ENCODE peak calls at places on chromosomes 5 and 9, in nine cellular contexts. One of them, this sample, is unnamed.

GRCh38 chr5:173288632-173289031 is 39.6 kb downstream of the STC2 start:
- DNase-seq in AML-193: no peak
- DNase-seq in NCI-H446 treated with DMSO at 0.1 percent for 48 hours: no peak
- DNase-seq in stimulated activated CD8-positive, alpha-beta memory T cell treated with anti-CD3 and anti-CD28 coated beads, Interleukin-15, amount 100 ng/mL, for 4 hours: no peak
- DNase-seq in Calu3: no peak
- DNase-seq in activated T-helper 1 cell treated with Interleukin-2 at 50 U/mL for 16 hours: no peak
- DNase-seq in HS-5: no peak
- DNase-seq in tibial artery: no peak
- DNase-seq in NCI-H345: no peak
- DNase-seq in this sample: no peak

GRCh38 chr5:119017999-119018398 is 29.7 kb upstream of the DTWD2 start:
- DNase-seq in tibial artery: no peak
- DNase-seq in stimulated activated CD8-positive, alpha-beta memory T cell treated with anti-CD3 and anti-CD28 coated beads, Interleukin-15, amount 100 ng/mL, for 4 hours: no peak
- DNase-seq in NCI-H345: no peak
- DNase-seq in HS-5: no peak
- DNase-seq in AML-193: no peak
- DNase-seq in activated T-helper 1 cell treated with Interleukin-2 at 50 U/mL for 16 hours: no peak
- DNase-seq in Calu3: no peak
- DNase-seq in NCI-H446 treated with DMSO at 0.1 percent for 48 hours: no peak
- DNase-seq in this sample: no peak

GRCh38 chr5:72140711-72141110 is 33.4 kb downstream of the MAP1B start:
- DNase-seq in tibial artery: no peak
- DNase-seq in NCI-H345: no peak
- DNase-seq in activated T-helper 1 cell treated with Interleukin-2 at 50 U/mL for 16 hours: no peak
- DNase-seq in stimulated activated CD8-positive, alpha-beta memory T cell treated with anti-CD3 and anti-CD28 coated beads, Interleukin-15, amount 100 ng/mL, for 4 hours: no peak
- DNase-seq in AML-193: no peak
- DNase-seq in HS-5: no peak
- DNase-seq in NCI-H446 treated with DMSO at 0.1 percent for 48 hours: no peak
- DNase-seq in Calu3: no peak
- DNase-seq in this sample: no peak

GRCh38 chr5:154758501-154758900 is 3.3 kb downstream of the LARP1 start:
- DNase-seq in stimulated activated CD8-positive, alpha-beta memory T cell treated with anti-CD3 and anti-CD28 coated beads, Interleukin-15, amount 100 ng/mL, for 4 hours: no peak
- DNase-seq in AML-193: no peak
- DNase-seq in tibial artery: no peak
- DNase-seq in NCI-H446 treated with DMSO at 0.1 percent for 48 hours: no peak
- DNase-seq in activated T-helper 1 cell treated with Interleukin-2 at 50 U/mL for 16 hours: no peak
- DNase-seq in HS-5: no peak
- DNase-seq in NCI-H345: no peak
- DNase-seq in Calu3: no peak
- DNase-seq in this sample: no peak

GRCh38 chr5:151454166-151454565 is 6.8 kb downstream of the SLC36A1 start:
- DNase-seq in stimulated activated CD8-positive, alpha-beta memory T cell treated with anti-CD3 and anti-CD28 coated beads, Interleukin-15, amount 100 ng/mL, for 4 hours: no peak
- DNase-seq in HS-5: no peak
- DNase-seq in tibial artery: no peak
- DNase-seq in NCI-H446 treated with DMSO at 0.1 percent for 48 hours: no peak
- DNase-seq in AML-193: no peak
- DNase-seq in NCI-H345: no peak
- DNase-seq in Calu3: no peak
- DNase-seq in activated T-helper 1 cell treated with Interleukin-2 at 50 U/mL for 16 hours: no peak
- DNase-seq in this sample: no peak

GRCh38 chr5:132054697-132055440 is 5.6 kb upstream of the IL3 start:
- DNase-seq in stimulated activated CD8-positive, alpha-beta memory T cell treated with anti-CD3 and anti-CD28 coated beads, Interleukin-15, amount 100 ng/mL, for 4 hours: no peak
- DNase-seq in Calu3: no peak
- DNase-seq in activated T-helper 1 cell treated with Interleukin-2 at 50 U/mL for 16 hours: no peak
- DNase-seq in HS-5: no peak
- DNase-seq in tibial artery: no peak
- DNase-seq in NCI-H446 treated with DMSO at 0.1 percent for 48 hours: no peak
- DNase-seq in NCI-H345: no peak
- DNase-seq in AML-193: no peak
- DNase-seq in this sample: peak

GRCh38 chr9:72537671-72538070 is 16.3 kb downstream of the TMC1 start:
- DNase-seq in activated T-helper 1 cell treated with Interleukin-2 at 50 U/mL for 16 hours: no peak
- DNase-seq in NCI-H446 treated with DMSO at 0.1 percent for 48 hours: no peak
- DNase-seq in Calu3: no peak
- DNase-seq in tibial artery: no peak
- DNase-seq in HS-5: no peak
- DNase-seq in NCI-H345: no peak
- DNase-seq in AML-193: no peak
- DNase-seq in stimulated activated CD8-positive, alpha-beta memory T cell treated with anti-CD3 and anti-CD28 coated beads, Interleukin-15, amount 100 ng/mL, for 4 hours: no peak
- DNase-seq in this sample: no peak

GRCh38 chr9:129681924-129682323 is 16.5 kb downstream of the PRRX2 start:
- DNase-seq in Calu3: no peak
- DNase-seq in AML-193: no peak
- DNase-seq in HS-5: no peak
- DNase-seq in stimulated activated CD8-positive, alpha-beta memory T cell treated with anti-CD3 and anti-CD28 coated beads, Interleukin-15, amount 100 ng/mL, for 4 hours: no peak
- DNase-seq in tibial artery: no peak
- DNase-seq in activated T-helper 1 cell treated with Interleukin-2 at 50 U/mL for 16 hours: no peak
- DNase-seq in NCI-H345: no peak
- DNase-seq in NCI-H446 treated with DMSO at 0.1 percent for 48 hours: no peak
- DNase-seq in this sample: no peak

GRCh38 chr9:16485155-16485554 is 385.3 kb downstream of the BNC2 start:
- DNase-seq in Calu3: no peak
- DNase-seq in AML-193: no peak
- DNase-seq in NCI-H446 treated with DMSO at 0.1 percent for 48 hours: no peak
- DNase-seq in tibial artery: no peak
- DNase-seq in HS-5: no peak
- DNase-seq in stimulated activated CD8-positive, alpha-beta memory T cell treated with anti-CD3 and anti-CD28 coated beads, Interleukin-15, amount 100 ng/mL, for 4 hours: no peak
- DNase-seq in NCI-H345: no peak
- DNase-seq in activated T-helper 1 cell treated with Interleukin-2 at 50 U/mL for 16 hours: no peak
- DNase-seq in this sample: no peak

GRCh38 chr5:21685016-21685415 is 1168.1 kb downstream of the CDH12 start:
- DNase-seq in HS-5: no peak
- DNase-seq in tibial artery: no peak
- DNase-seq in activated T-helper 1 cell treated with Interleukin-2 at 50 U/mL for 16 hours: no peak
- DNase-seq in AML-193: no peak
- DNase-seq in Calu3: no peak
- DNase-seq in NCI-H446 treated with DMSO at 0.1 percent for 48 hours: no peak
- DNase-seq in NCI-H345: no peak
- DNase-seq in stimulated activated CD8-positive, alpha-beta memory T cell treated with anti-CD3 and anti-CD28 coated beads, Interleukin-15, amount 100 ng/mL, for 4 hours: no peak
- DNase-seq in this sample: no peak

GRCh38 chr9:127162046-127162445 is 39.6 kb upstream of the ANGPTL2 start:
- DNase-seq in AML-193: peak
- DNase-seq in HS-5: no peak
- DNase-seq in NCI-H345: no peak
- DNase-seq in tibial artery: no peak
- DNase-seq in activated T-helper 1 cell treated with Interleukin-2 at 50 U/mL for 16 hours: no peak
- DNase-seq in Calu3: no peak
- DNase-seq in NCI-H446 treated with DMSO at 0.1 percent for 48 hours: no peak
- DNase-seq in stimulated activated CD8-positive, alpha-beta memory T cell treated with anti-CD3 and anti-CD28 coated beads, Interleukin-15, amount 100 ng/mL, for 4 hours: no peak
- DNase-seq in this sample: no peak

GRCh38 chr9:127568971-127569818 is 42.9 kb upstream of the STXBP1 start:
- DNase-seq in AML-193: peak
- DNase-seq in NCI-H446 treated with DMSO at 0.1 percent for 48 hours: peak
- DNase-seq in activated T-helper 1 cell treated with Interleukin-2 at 50 U/mL for 16 hours: peak
- DNase-seq in stimulated activated CD8-positive, alpha-beta memory T cell treated with anti-CD3 and anti-CD28 coated beads, Interleukin-15, amount 100 ng/mL, for 4 hours: peak
- DNase-seq in tibial artery: peak
- DNase-seq in HS-5: no peak
- DNase-seq in Calu3: peak
- DNase-seq in NCI-H345: peak
- DNase-seq in this sample: peak

GRCh38 chr5:66080664-66081063 is 63.4 kb upstream of the SREK1 start:
- DNase-seq in NCI-H345: no peak
- DNase-seq in AML-193: no peak
- DNase-seq in Calu3: no peak
- DNase-seq in HS-5: no peak
- DNase-seq in stimulated activated CD8-positive, alpha-beta memory T cell treated with anti-CD3 and anti-CD28 coated beads, Interleukin-15, amount 100 ng/mL, for 4 hours: no peak
- DNase-seq in activated T-helper 1 cell treated with Interleukin-2 at 50 U/mL for 16 hours: no peak
- DNase-seq in NCI-H446 treated with DMSO at 0.1 percent for 48 hours: no peak
- DNase-seq in tibial artery: no peak
- DNase-seq in this sample: no peak

GRCh38 chr5:78783434-78784130 is 135.0 kb upstream of the LHFPL2 start:
- DNase-seq in AML-193: no peak
- DNase-seq in NCI-H446 treated with DMSO at 0.1 percent for 48 hours: no peak
- DNase-seq in tibial artery: no peak
- DNase-seq in activated T-helper 1 cell treated with Interleukin-2 at 50 U/mL for 16 hours: no peak
- DNase-seq in HS-5: no peak
- DNase-seq in stimulated activated CD8-positive, alpha-beta memory T cell treated with anti-CD3 and anti-CD28 coated beads, Interleukin-15, amount 100 ng/mL, for 4 hours: no peak
- DNase-seq in NCI-H345: no peak
- DNase-seq in Calu3: no peak
- DNase-seq in this sample: no peak

This sample was measured in T-helper 2 cell.